ENCODE peak calls at places on chromosomes 3 and 15, in nine cellular contexts. Q is fibroblast of the aortic adventitia, S is fibroblast of villous mesenchyme, T is NB4, F is upper lobe of right lung, B is right atrium auricular region, L is vagina, C is pancreas, M is IMR-90. I is an unnamed sample.

GRCh38 chr3:15205934-15206661 is at the start of gene CAPN7:
- DNase-seq in Q (peak; percentile 89), M (peak; percentile 91), C (peak; percentile 97), S (peak; percentile 95), B (peak; percentile 95), L (no peak), F (peak; percentile 98), T (peak; percentile 93), I (peak; percentile 91)

GRCh38 chr3:186627852-186628414 is 12.3 kb upstream of the FETUB start:
- DNase-seq in C (no peak), T (no peak), L (peak; percentile 28), B (no peak), F (no peak), S (no peak), M (no peak), Q (no peak), I (no peak)

GRCh38 chr3:61518590-61518989 is 42.8 kb upstream of the PTPRG start:
- DNase-seq in M (no peak), T (no peak), S (no peak), C (no peak), B (no peak), F (no peak), L (no peak), Q (no peak), I (no peak)

GRCh38 chr3:8739757-8740508 is 6.3 kb downstream of the CAV3 start:
- DNase-seq in M (peak; percentile 78), C (no peak), S (peak; percentile 30), Q (peak; percentile 54), B (no peak), T (peak; percentile 50), F (no peak), L (no peak), I (peak; percentile 79)

GRCh38 chr3:14216257-14217048 is 37.8 kb downstream of the LSM3 start:
- DNase-seq in Q (no peak), S (peak; percentile 47), B (no peak), C (no peak), T (peak; percentile 90), M (no peak), L (no peak), F (no peak), I (peak; percentile 71)

GRCh38 chr3:9422712-9423424 is 25.5 kb downstream of the SETD5 start:
- DNase-seq in C (peak; percentile 68), F (no peak), T (peak; percentile 84), B (peak; percentile 88), M (peak; percentile 98), S (peak; percentile 98), L (no peak), Q (peak; percentile 99), I (peak; percentile 98)

GRCh38 chr3:38458796-38459498 is 5.3 kb downstream of the ACVR2B start:
- DNase-seq in M (peak; percentile 22), S (peak; percentile 38), C (peak; percentile 86), L (no peak), F (peak; percentile 86), Q (peak; percentile 29), B (no peak), T (no peak), I (no peak)

GRCh38 chr3:50264389-50264963 is 4.5 kb upstream of the SEMA3B start:
- DNase-seq in L (no peak), M (peak; percentile 93), B (peak; percentile 90), Q (peak; percentile 91), S (peak; percentile 94), T (no peak), C (peak; percentile 82), F (peak; percentile 89), I (peak; percentile 68)

GRCh38 chr3:122921791-122922651 is 105.5 kb downstream of the SEMA5B start:
- DNase-seq in S (no peak), M (no peak), Q (no peak), L (no peak), B (no peak), T (peak; percentile 28), F (no peak), C (no peak), I (no peak)

GRCh38 chr3:31077021-31077601 is 182.7 kb upstream of the GADL1 start:
- DNase-seq in C (no peak), S (peak; percentile 69), Q (peak; percentile 87), L (no peak), B (no peak), M (peak; percentile 96), F (no peak), T (peak; percentile 50), I (peak; percentile 67)

GRCh38 chr3:73094951-73095350 is 33.5 kb downstream of the EBLN2 start:
- DNase-seq in T (peak; percentile 94), M (no peak), C (no peak), F (no peak), Q (no peak), L (no peak), B (no peak), S (no peak), I (no peak)

GRCh38 chr15:95247068-95247984 is 1016.0 kb downstream of the MCTP2 start:
- DNase-seq in S (peak; percentile 86), F (no peak), T (no peak), C (no peak), B (no peak), L (no peak), Q (peak; percentile 95), M (peak; percentile 98), I (peak; percentile 90)

DNA sequence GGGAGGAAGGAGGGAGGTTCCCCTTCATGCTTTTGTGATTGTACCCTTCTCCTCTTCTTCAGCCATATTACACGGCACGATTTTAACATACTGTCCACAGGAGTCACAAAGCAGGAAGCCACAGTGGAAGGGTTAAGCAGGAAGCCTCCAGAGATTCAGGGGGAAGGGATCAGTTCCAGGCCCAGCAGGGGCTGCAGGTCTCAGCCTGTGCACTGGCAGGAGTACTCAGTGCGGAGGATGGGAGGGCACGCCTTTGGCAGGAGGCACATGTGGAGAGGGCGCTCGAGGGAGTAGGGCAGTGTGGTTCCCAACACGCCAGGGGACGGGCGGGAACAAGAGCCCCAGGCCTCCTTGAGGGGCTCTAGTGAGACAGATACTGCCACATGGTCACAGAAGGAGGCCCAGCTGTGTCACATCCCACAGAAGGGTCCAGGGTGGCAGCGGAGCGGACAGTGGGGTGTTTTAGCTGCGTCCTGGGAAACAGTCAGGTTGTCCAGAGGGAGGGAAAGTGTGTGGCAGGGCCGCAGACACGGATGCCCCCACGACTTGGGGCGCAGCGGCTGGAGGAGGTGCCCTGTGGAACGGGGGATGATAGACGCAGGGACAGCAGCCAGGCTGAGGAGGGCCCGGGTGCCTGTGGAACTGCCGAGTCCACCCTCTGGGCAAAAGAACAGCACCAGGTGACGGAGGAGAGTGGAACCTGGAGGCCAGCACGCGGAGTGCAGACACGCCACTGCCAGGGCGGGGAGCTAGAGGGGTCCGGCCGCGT is 77.5 kb downstream of the CHSY1 start:
- DNase-seq in S (no peak), C (no peak), T (no peak), B (no peak), M (no peak), F (no peak), L (no peak), Q (no peak), I (no peak)
- H3K4me3 ChIP-seq in S (no peak overlapping the region), C (no peak overlapping the region), T (no peak overlapping the region), B (no peak overlapping the region), M (no peak overlapping the region), F (no peak overlapping the region), L (no peak overlapping the region), Q (no peak overlapping the region), I (no peak overlapping the region)

DNA sequence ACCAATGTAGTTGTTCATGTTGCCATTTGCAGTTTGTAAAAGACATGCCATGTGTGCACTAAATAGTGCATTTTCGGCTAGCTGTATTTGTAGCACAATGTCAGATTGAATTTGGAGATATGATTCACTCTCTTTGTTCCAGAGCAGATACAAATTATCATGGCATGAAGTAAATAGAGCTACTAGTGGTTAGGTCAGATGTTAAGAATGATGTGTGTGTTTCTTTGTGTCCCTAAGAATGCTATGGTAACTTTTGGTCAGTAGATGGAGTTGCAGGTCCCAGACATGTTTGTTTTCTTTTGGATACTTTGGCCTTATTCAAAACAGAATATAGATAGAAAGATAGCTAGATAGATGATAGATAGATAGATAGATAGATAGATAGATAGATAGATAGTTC is 595.8 kb downstream of the NLGN1 start:
- DNase-seq in Q (peak; percentile 49), F (no peak), L (no peak), T (peak; percentile 8), B (no peak), S (peak; percentile 42), M (peak; percentile 58), C (no peak), I (peak; percentile 71)
- TF ChIP-seq CTCF in Q (peak; percentile 49), F (no peak), L (no peak), T (peak; percentile 21), B (no peak), S (peak; percentile 19), M (peak; percentile 47), C (no peak), I (peak; percentile 46)

DNA sequence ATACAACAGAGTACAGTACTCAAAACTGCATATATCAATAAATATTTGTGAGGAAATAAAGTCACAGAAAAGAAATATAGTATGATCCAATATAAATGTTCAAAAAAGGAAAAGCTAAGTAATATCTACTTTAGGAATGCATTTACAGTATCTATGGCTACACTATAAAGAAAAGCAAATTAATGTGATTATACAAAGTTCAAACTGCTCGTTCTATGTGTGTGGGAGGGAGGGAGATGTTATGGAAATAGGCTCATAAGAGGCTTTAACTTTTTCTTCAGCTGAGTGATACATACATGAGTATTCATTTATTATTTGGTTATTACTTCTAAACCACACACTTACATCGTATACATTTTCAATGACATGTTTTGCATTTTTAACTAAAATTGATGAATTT is 377.7 kb upstream of the AGTR1 start:
- DNase-seq in B (no peak), F (no peak), C (no peak), Q (no peak), L (no peak), M (peak; percentile 35), T (no peak), S (no peak), I (no peak)
- H3K4me3 ChIP-seq in B (no peak overlapping the region), F (no peak overlapping the region), C (no peak overlapping the region), Q (no peak overlapping the region), L (no peak overlapping the region), M (no peak overlapping the region), T (no peak overlapping the region), S (no peak overlapping the region), I (no peak overlapping the region)

GRCh38 chr3:36812240-36812639 is 47.9 kb upstream of the DCLK3 start:
- DNase-seq in B (no peak), F (no peak), S (no peak), L (peak; percentile 28), C (no peak), Q (no peak), T (no peak), M (no peak), I (no peak)

GRCh38 chr3:36814071-36814717 is 49.8 kb upstream of the DCLK3 start:
- DNase-seq in T (no peak), C (no peak), S (no peak), F (no peak), L (no peak), M (no peak), B (no peak), Q (no peak), I (no peak)

GRCh38 chr3:36815375-36815774 is 51.0 kb upstream of the DCLK3 start:
- DNase-seq in B (no peak), L (no peak), M (no peak), C (no peak), Q (no peak), T (peak; percentile 4), F (no peak), S (no peak), I (no peak)

GRCh38 chr3:36813320-36813719 is 49.0 kb upstream of the DCLK3 start:
- DNase-seq in M (no peak), Q (no peak), L (no peak), T (no peak), B (no peak), S (no peak), C (no peak), F (no peak), I (no peak)

DNA sequence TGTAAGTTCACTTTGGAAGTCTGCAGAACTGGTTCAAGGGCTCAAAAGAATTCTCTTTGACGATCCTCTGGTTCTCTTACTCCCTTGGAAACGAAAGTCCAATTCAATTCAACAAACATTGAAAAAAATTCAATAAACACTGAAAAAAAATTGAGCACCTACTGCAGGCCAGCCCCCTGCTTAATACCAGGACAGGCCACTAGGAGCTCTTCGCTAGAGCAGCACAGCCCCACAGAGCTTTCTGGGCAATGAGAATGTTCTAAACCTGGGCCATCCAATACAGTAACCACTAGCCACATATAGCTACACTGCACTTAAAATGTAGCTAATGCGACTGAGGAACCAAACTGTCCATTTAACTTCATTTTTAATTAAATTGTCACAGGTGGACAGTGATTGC is 50.4 kb upstream of the DCLK3 start:
- DNase-seq in T (no peak), S (no peak), F (no peak), B (no peak), M (no peak), C (no peak), L (peak; percentile 34), Q (no peak), I (no peak)
- TF ChIP-seq CTCF in T (no peak), S (peak; percentile 37), F (no peak), B (peak; percentile 26), M (peak; percentile 13), C (no peak), L (no peak), Q (peak; percentile 33), I (peak; percentile 32)

I was measured in cardiac fibroblast.